ENCODE peak calls at places on chromosomes 7 and 10, in nine cellular contexts. C is Right ventricle myocardium superior; M is posterior cingulate gyrus; Y is Peyer's patch; K is NK-92 treated with Interleukin-12 subunit alpha and Interleukin-12 subunit beta, amount 100 ng/mL, for 24 hours; U is pancreas; H is NCI-H146; V is midbrain; B is GM20000. Q is an unnamed sample.

GRCh38 chr10:62327897-62328296 is 46.3 kb upstream of the ZNF365 start:
- DNase-seq in C (no peak), M (no peak), Y (no peak), K (no peak), U (no peak), H (no peak), V (no peak), B (no peak), Q (no peak)

GRCh38 chr10:43344051-43344450 is 27.4 kb upstream of the FXYD4 start:
- DNase-seq in C (no peak), M (no peak), Y (no peak), K (no peak), U (no peak), H (no peak), V (no peak), B (no peak), Q (no peak)

GRCh38 chr10:45461034-45461433 is 87.0 kb downstream of the ALOX5 start:
- DNase-seq in C (no peak), M (no peak), Y (peak; percentile 63), K (no peak), U (no peak), H (no peak), V (no peak), B (peak; percentile 85), Q (peak; percentile 78)

GRCh38 chr7:84231157-84231556 is 36.6 kb upstream of the SEMA3A start:
- DNase-seq in C (no peak), M (no peak), Y (no peak), K (no peak), U (no peak), H (no peak), V (no peak), B (no peak), Q (no peak)

GRCh38 chr7:4931932-4932331 is 27.1 kb downstream of the MMD2 start:
- DNase-seq in C (no peak), M (peak; percentile 86), Y (no peak), K (no peak), U (peak; percentile 54), H (peak; percentile 97), V (peak; percentile 90), B (no peak), Q (no peak)

GRCh38 chr7:142130282-142130681 is 18.8 kb downstream of the MGAM2 start:
- DNase-seq in C (no peak), M (no peak), Y (peak; percentile 56), K (no peak), U (no peak), H (no peak), V (no peak), B (no peak), Q (no peak)

GRCh38 chr10:17123062-17123661 is 6.4 kb downstream of the CUBN start:
- DNase-seq in C (no peak), M (no peak), Y (no peak), K (no peak), U (no peak), H (no peak), V (no peak), B (no peak), Q (no peak)

GRCh38 chr10:97889461-97890265 is 40.0 kb downstream of the GOLGA7B start:
- DNase-seq in C (no peak), M (no peak), Y (no peak), K (no peak), U (no peak), H (peak; percentile 4), V (no peak), B (no peak), Q (no peak)

GRCh38 chr10:103658049-103658577 is 164.6 kb downstream of the NEURL1 start:
- DNase-seq in C (no peak), M (no peak), Y (peak; percentile 69), K (no peak), U (no peak), H (no peak), V (no peak), B (no peak), Q (no peak)

GRCh38 chr7:134547738-134548054 is 1.2 kb upstream of the AKR1B15 start:
- DNase-seq in C (peak; percentile 80), M (no peak), Y (peak; percentile 84), K (no peak), U (peak; percentile 80), H (no peak), V (no peak), B (peak; percentile 68), Q (no peak)

GRCh38 chr7:42237891-42238531 is 1.0 kb upstream of the GLI3 start:
- DNase-seq in C (peak; percentile 83), M (no peak), Y (peak; percentile 64), K (no peak), U (peak; percentile 52), H (no peak), V (peak; percentile 16), B (no peak), Q (no peak)

GRCh38 chr10:45444976-45445898 is 71.2 kb downstream of the ALOX5 start:
- DNase-seq in C (no peak), M (peak; percentile 55), Y (no peak), K (no peak), U (peak; percentile 85), H (no peak), V (peak; percentile 40), B (peak; percentile 8), Q (no peak)

GRCh38 chr7:75979361-75980125 is 14.9 kb downstream of the TMEM120A start:
- DNase-seq in C (peak; percentile 44), M (no peak), Y (no peak), K (no peak), U (no peak), H (no peak), V (no peak), B (no peak), Q (no peak)

GRCh38 chr10:5565671-5566581 is 41.2 kb downstream of the CALML3 start:
- DNase-seq in C (peak; percentile 30), M (no peak), Y (peak; percentile 41), K (no peak), U (no peak), H (no peak), V (no peak), B (no peak), Q (no peak)

GRCh38 chr10:132961864-132962622 is 19.7 kb upstream of the CFAP46 start:
- DNase-seq in C (peak; percentile 68), M (no peak), Y (peak; percentile 77), K (no peak), U (peak; percentile 64), H (no peak), V (peak; percentile 8), B (peak; percentile 83), Q (peak; percentile 52)

GRCh38 chr10:98269435-98269912 is 1.5 kb upstream of the LOXL4 start:
- DNase-seq in C (peak; percentile 89), M (no peak), Y (no peak), K (no peak), U (peak; percentile 78), H (peak; percentile 31), V (peak; percentile 12), B (no peak), Q (no peak)

GRCh38 chr7:105699568-105700236 is 118.4 kb upstream of the EFCAB10 start:
- DNase-seq in C (no peak), M (no peak), Y (no peak), K (no peak), U (no peak), H (no peak), V (no peak), B (no peak), Q (no peak)

GRCh38 chr7:75951506-75951905 is 36.6 kb downstream of the POR start:
- DNase-seq in C (no peak), M (no peak), Y (no peak), K (peak; percentile 90), U (no peak), H (no peak), V (no peak), B (no peak), Q (no peak)

GRCh38 chr7:12584940-12585339 is 14.4 kb downstream of the SCIN start:
- DNase-seq in C (no peak), M (no peak), Y (peak; percentile 53), K (no peak), U (peak; percentile 29), H (no peak), V (peak; percentile 52), B (peak; percentile 31), Q (peak; percentile 23)

GRCh38 chr10:129864601-129865126 is 99.4 kb downstream of the EBF3 start:
- DNase-seq in C (no peak), M (no peak), Y (no peak), K (no peak), U (no peak), H (no peak), V (no peak), B (no peak), Q (no peak)